ENCODE peak calls at places on chromosomes 6 and 20, in four cellular contexts. R, Q, D and L are unnamed samples.

GRCh38 chr6:126919947-126920346 is 198.5 kb upstream of the RSPO3 start:
- DNase-seq in D (no peak), Q (no peak), R (no peak), L (no peak)

GRCh38 chr6:53065266-53066058 is at the start of gene FBXO9:
- DNase-seq in R (peak), D (peak), Q (peak), L (no peak)

GRCh38 chr6:41371992-41372525 is 36.7 kb downstream of the NCR2 start:
- DNase-seq in Q (no peak), D (no peak), R (no peak), L (no peak)

GRCh38 chr20:41087325-41087685 is 50.0 kb upstream of the PLCG1 start:
- DNase-seq in R (no peak), D (no peak), Q (no peak), L (no peak)

GRCh38 chr20:51014797-51015722 is 7.8 kb downstream of the KCNG1 start:
- DNase-seq in D (no peak), Q (no peak), R (peak), L (no peak)

GRCh38 chr6:110618591-110619267 is 142.3 kb upstream of the SLC22A16 start:
- DNase-seq in D (no peak), R (no peak), Q (no peak), L (no peak)

GRCh38 chr20:9442858-9443257 is 71.5 kb upstream of the LAMP5 start:
- DNase-seq in Q (no peak), R (no peak), D (no peak), L (peak)

GRCh38 chr20:23585449-23585807 is 17.1 kb upstream of the CST9L start:
- DNase-seq in D (no peak), Q (no peak), R (no peak), L (no peak)

GRCh38 chr20:22890605-22891300 is 144.4 kb upstream of the SSTR4 start:
- DNase-seq in D (no peak), R (no peak), Q (no peak), L (no peak)

GRCh38 chr20:53529658-53530057 is 64.0 kb downstream of the ZNF217 start:
- DNase-seq in Q (no peak), D (no peak), R (no peak), L (no peak)

GRCh38 chr20:10922941-10923340 is 249.1 kb upstream of the JAG1 start:
- DNase-seq in R (no peak), Q (no peak), D (no peak), L (no peak)

GRCh38 chr20:44166477-44166876 is 20.5 kb downstream of the JPH2 start:
- DNase-seq in Q (no peak), R (no peak), D (peak), L (no peak)

GRCh38 chr6:124027392-124027791 is 223.7 kb downstream of the NKAIN2 start:
- DNase-seq in D (no peak), Q (no peak), R (no peak), L (no peak)

GRCh38 chr6:18148304-18149025 is 6.4 kb downstream of the TPMT start:
- DNase-seq in Q (no peak), D (no peak), R (no peak), L (no peak)

GRCh38 chr20:40173877-40174276 is 515.2 kb downstream of the MAFB start:
- DNase-seq in R (no peak), Q (no peak), D (no peak), L (no peak)

GRCh38 chr20:17674722-17675518 is 7.1 kb downstream of the RRBP1 start:
- DNase-seq in R (no peak), Q (no peak), D (no peak), L (no peak)

GRCh38 chr6:88725111-88725711 is 238.2 kb downstream of the RNGTT start:
- DNase-seq in R (peak), D (peak), Q (no peak), L (no peak)

GRCh38 chr6:99836471-99836870 is 157.6 kb downstream of the MCHR2 start:
- DNase-seq in D (no peak), R (no peak), Q (no peak), L (no peak)

GRCh38 chr6:134422426-134423231 is 104.7 kb upstream of the SGK1 start:
- DNase-seq in Q (no peak), R (no peak), D (no peak), L (no peak)

GRCh38 chr20:49850463-49851233 is 38.0 kb downstream of the SLC9A8 start:
- DNase-seq in R (no peak), D (no peak), Q (no peak), L (no peak)

GRCh38 chr20:53034899-53035298 is 62.7 kb downstream of the TSHZ2 start:
- DNase-seq in D (no peak), R (no peak), Q (no peak), L (peak)

DNA sequence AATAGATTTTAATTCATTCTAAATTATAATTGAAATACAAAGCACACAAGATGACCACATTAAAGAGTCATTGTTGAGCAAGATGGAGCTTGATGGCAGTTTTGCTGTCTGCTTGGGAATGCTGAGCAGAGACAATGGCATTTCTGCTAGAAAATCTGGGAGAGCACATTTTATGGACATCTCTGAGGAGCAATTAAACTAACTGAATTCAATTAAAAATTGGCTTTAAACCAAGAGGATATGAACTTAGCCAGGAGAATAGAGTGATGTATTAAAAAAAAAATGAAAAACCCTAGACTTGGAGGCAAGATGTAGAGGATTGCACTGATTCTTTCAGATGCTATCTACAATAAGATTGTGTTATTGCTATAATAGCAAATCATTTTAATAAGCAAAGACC is 19.1 kb upstream of the ADGRB3 start:
- DNase-seq in Q (no peak), D (no peak), R (no peak), L (no peak)
- H3K27ac ChIP-seq in Q (no peak), D (no peak), R (no peak), L (no peak)

DNA sequence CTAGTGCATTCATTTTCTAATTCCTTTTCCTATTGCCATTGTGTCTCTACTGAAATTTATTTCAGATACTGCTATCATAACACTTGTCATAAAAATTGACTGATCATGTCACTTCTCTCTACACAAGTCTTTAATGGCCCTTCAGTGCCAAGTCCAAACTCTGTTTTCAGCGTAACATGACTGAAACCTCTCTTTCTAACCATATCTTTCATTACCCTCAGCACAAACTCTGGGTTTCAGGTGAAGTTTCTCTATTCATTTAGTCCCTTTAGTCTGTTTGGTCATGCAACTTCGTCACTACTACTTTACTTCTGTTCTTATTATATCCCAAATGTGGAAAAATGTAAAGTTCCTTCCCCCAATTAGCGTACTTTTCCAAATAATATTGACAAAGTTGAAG is 234.9 kb downstream of the OGFRL1 start:
- DNase-seq in D (no peak), R (no peak), Q (no peak), L (no peak)
- H3K27ac ChIP-seq in D (no peak), R (no peak), Q (no peak), L (no peak)

GRCh38 chr6:106528521-106528920 is 100.8 kb downstream of the RTN4IP1 start:
- DNase-seq in R (no peak), D (no peak), Q (no peak), L (no peak)

GRCh38 chr6:106530026-106530425 is 99.3 kb downstream of the RTN4IP1 start:
- DNase-seq in D (no peak), R (no peak), Q (no peak), L (no peak)

GRCh38 chr6:106527111-106527510 is 102.2 kb downstream of the RTN4IP1 start:
- DNase-seq in Q (no peak), R (no peak), D (no peak), L (no peak)

GRCh38 chr6:106529438-106529837 is 99.9 kb downstream of the RTN4IP1 start:
- DNase-seq in R (no peak), Q (no peak), D (no peak), L (no peak)

DNA sequence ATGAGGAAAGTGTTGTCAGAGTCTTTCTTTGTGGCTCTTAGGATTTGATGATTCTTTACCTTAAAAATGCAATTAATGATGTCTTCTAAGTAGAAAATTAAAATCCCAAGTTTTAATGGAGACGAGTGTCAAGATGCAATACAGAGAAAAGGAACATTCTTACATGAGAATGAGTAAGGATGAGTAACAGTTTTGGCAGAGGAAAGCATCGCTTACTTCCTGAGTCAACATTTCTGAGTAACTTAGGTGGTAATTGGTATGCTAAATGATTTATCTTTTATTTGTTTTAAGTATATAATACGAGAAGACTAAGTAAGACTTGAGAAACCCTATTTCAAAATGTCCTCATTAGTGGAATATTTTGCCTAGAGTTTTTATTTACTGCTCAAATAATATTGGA is 101.3 kb downstream of the RTN4IP1 start:
- DNase-seq in D (no peak), R (no peak), Q (no peak), L (no peak)
- H3K27ac ChIP-seq in D (no peak), R (no peak), Q (no peak), L (no peak)

DNA sequence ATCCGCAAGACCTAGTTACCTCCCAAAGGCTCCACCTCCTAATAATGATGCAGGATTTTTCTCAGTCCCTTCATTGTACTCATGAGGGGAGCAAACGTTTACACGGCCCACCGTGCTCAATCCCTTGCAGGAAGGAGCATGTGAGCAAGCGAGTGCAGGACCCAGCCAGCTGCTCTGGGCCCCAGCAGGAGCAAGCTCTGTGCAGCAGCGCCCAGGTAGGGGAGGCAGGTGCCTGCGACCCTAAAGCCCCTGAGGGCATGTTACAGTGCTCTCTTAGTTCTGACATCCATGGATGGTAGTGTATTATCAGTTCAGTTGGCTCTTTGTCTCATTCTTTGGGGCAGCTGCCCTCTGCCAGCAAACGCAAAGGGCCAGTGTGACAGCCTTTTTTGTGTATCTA is 143.4 kb downstream of the TBXT start:
- DNase-seq in R (no peak), Q (no peak), D (no peak), L (no peak)
- H3K27ac ChIP-seq in R (no peak), Q (no peak), D (no peak), L (no peak)

DNA sequence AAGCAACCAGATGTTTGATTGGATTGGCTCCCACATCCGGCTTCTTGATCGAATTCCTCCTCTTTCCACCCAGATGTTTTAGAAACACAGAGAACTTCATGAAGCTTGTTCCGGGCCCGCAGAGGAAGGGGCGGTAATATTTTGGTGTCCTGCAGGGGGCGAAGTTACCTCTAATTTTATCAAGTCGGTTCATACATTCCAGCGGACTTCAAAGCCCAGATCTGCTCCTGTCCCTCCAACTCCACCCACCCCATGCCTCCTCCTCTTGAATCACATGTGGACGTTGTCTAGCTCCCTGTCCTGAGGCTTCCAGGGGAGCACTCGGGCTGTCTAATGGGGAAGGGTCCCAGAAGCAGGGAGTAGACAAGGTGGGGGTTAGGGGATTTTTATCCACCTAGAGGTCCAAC is 2.9 kb upstream of the BMP6 start:
- DNase-seq in R (peak), Q (peak), D (peak), L (peak)
- H3K27ac ChIP-seq in R (no peak), Q (no peak), D (no peak), L (no peak)

DNA sequence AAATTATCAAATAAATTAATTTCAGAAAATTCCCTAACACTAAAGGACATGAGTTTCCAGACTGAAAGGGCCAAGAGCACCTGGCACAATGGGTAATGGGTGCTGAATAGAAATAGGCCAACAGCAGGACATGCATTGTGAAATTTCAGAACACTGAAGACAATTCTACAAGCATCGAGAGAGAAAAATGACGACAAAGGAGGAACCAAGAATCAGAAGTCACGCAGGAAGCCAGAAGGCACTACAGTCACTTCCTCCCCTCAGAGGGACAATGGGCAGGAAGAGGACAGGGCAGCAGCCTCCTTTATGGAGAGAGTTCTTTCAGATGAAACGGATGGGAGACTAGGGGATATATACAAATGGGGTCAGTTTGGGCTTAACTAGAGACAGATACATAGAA is 29.6 kb downstream of the PCNA start:
- DNase-seq in D (no peak), R (no peak), Q (no peak), L (no peak)
- H3K27ac ChIP-seq in D (peak), R (no peak), Q (peak), L (no peak)

GRCh38 chr6:144327081-144327480 is 41.9 kb downstream of the UTRN start:
- DNase-seq in Q (no peak), R (no peak), D (no peak), L (no peak)
- H3K27ac ChIP-seq in Q (peak), R (no peak), D (peak), L (no peak)

DNA sequence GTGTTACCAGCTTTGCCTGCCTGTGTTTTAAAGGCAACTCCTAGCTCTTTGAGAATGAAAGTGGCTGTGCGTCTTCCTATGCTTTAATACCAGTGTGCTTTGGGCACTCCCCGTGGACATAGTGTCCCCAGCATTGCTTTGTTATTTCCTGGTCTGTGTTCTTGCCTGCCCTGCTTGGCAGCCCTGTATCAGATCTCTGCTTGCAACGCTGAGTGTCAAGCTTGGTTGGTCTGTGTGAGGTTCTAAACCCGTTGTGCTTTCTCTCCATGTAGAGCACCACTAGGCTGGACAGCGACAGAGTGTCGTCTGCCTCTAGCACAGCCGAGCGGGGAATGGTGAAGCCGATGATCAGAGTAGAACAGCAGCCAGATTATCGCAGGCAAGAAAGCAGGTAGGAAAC is 80.2 kb downstream of the AFDN start:
- DNase-seq in R (peak), D (peak), Q (peak), L (no peak)
- H3K27ac ChIP-seq in R (no peak), D (peak), Q (peak), L (no peak)

DNA sequence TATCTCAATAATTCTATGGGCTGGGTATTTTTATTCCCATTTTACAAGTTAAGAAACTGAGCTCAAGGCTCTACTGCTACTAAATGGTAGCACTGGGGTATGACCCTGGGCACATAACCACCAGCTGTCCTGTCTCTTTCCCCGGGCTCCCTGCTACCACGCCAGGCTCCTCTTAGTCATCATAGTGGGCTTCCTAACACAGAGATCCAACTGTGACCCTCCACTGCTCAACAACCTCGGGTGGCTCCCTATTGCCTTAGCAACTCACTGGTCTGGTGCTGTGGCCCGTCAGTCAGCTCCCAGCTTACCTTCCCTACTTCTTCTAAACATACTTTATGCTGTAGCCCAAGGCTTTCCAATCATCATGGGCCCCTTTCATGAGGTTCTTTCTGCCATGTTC is 4.5 kb downstream of the KIAA1755 start:
- DNase-seq in Q (no peak), R (no peak), D (no peak), L (no peak)
- H3K27ac ChIP-seq in Q (no peak), R (no peak), D (peak), L (no peak)